ENCODE peak calls at places on chromosomes 16 and 17, in four cellular contexts. K is brain microvascular endothelial cell, O is ovary, Y is IMR-90. W is an unnamed sample.

GRCh38 chr16:70698901-70699300 is 13.0 kb upstream of the MTSS2 start:
- DNase-seq in O (no peak), Y (no peak), K (no peak), W (no peak)

GRCh38 chr17:1829189-1829578 is 518 bp downstream of the SMYD4 start:
- DNase-seq in O (peak; percentile 37), K (peak; percentile 9), Y (no peak), W (no peak)

GRCh38 chr17:77185137-77185536 is 44.4 kb downstream of the SEC14L1 start:
- DNase-seq in Y (no peak), O (no peak), K (no peak), W (no peak)

GRCh38 chr16:74903095-74903494 is 81.8 kb downstream of the WDR59 start:
- DNase-seq in K (no peak), O (no peak), Y (no peak), W (no peak)

GRCh38 chr17:4632583-4632923 is 8.9 kb downstream of the ALOX15 start:
- DNase-seq in K (no peak), O (no peak), Y (no peak), W (no peak)

GRCh38 chr16:13291934-13292333 is 390.5 kb downstream of the SHISA9 start:
- DNase-seq in K (no peak), O (no peak), Y (no peak), W (no peak)

GRCh38 chr16:75341934-75342811 is 90.7 kb upstream of the BCAR1 start:
- DNase-seq in Y (peak; percentile 65), K (peak; percentile 43), O (no peak), W (peak; percentile 82)

GRCh38 chr17:51374220-51374619 is 113.9 kb downstream of the UTP18 start:
- DNase-seq in O (no peak), Y (no peak), K (no peak), W (no peak)

GRCh38 chr17:52024296-52024870 is 134.1 kb downstream of the CA10 start:
- DNase-seq in O (no peak), K (no peak), Y (no peak), W (no peak)

GRCh38 chr16:74107795-74108610 is 188.6 kb upstream of the PSMD7 start:
- DNase-seq in Y (peak; percentile 2), K (peak; percentile 11), O (no peak), W (peak; percentile 76)

GRCh38 chr16:23186171-23186570 is 3.6 kb downstream of the SCNN1G start:
- DNase-seq in K (no peak), Y (no peak), O (no peak), W (no peak)

GRCh38 chr16:66277311-66278070 is 89.0 kb upstream of the CDH5 start:
- DNase-seq in O (no peak), K (no peak), Y (no peak), W (peak; percentile 23)

GRCh38 chr16:30025574-30025973 is 2.6 kb downstream of the C16orf92 start:
- DNase-seq in Y (no peak), K (no peak), O (no peak), W (no peak)

GRCh38 chr16:24409045-24409444 is 130.3 kb upstream of the RBBP6 start:
- DNase-seq in O (no peak), Y (no peak), K (no peak), W (no peak)
- TF ChIP-seq CTCF in O (no peak), Y (no peak), K (no peak), W (no peak)

DNA sequence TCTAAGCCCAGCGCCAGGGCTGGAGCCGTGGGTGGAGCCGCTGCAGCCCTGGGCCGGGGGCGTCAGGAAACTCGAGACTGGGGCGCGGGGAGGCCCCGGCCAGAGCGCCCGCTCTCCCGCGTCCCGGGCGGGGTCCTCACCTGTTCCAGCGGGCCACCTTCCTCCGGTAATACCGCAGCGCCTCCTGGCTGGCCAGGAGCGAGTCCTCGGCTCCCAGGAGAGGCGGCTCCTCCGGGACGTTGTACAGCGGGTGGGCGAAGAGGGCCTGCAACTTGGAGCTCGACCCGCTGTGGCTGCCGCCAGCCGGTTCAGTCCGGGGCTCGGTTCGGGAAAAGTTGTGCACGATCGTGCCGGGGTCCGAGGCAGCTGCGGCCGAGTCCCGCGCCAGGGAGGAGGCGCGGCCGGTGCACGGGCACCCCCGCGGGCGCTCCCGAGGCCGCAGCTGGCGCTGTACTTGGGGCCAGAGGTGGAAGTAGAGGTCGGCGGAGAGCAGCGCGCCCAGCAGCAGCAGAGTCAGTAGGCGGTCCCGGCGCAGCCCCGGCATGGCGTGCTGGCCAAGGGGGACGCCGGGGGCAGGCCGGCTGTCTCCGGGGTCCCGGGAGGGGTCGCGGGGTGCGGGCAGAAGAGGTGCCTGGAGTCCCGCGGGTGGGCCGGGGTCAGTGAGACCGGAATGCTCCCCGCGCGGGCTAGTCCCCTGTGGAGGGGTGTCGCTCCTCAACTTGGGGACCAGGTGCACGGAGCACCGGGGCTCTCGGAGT is 865 bp downstream of the FAM20A start:
- DNase-seq in K (no peak), O (peak; percentile 67), Y (no peak), W (no peak)
- TF ChIP-seq CTCF in K (peak; percentile 23), O (peak; percentile 15), Y (no peak), W (peak; percentile 68)

GRCh38 chr17:28880572-28880945 is 17.0 kb downstream of the FLOT2 start:
- DNase-seq in O (no peak), Y (no peak), K (no peak), W (peak; percentile 67)

GRCh38 chr17:28881533-28882056 is 15.9 kb downstream of the FLOT2 start:
- DNase-seq in Y (no peak), O (no peak), K (no peak), W (no peak)

GRCh38 chr17:28879886-28880571 is 17.5 kb downstream of the FLOT2 start:
- DNase-seq in K (no peak), O (no peak), Y (no peak), W (no peak)

GRCh38 chr17:28878158-28878910 is 19.2 kb downstream of the FLOT2 start:
- DNase-seq in K (no peak), O (no peak), Y (no peak), W (peak; percentile 60)

GRCh38 chr17:28878981-28879380 is 18.6 kb downstream of the FLOT2 start:
- DNase-seq in Y (peak; percentile 32), K (peak; percentile 38), O (no peak), W (peak; percentile 59)
- TF ChIP-seq CTCF in Y (peak; percentile 50), K (peak; percentile 76), O (no peak), W (peak; percentile 71)

GRCh38 chr17:59853168-59853918 is 39.4 kb downstream of the TUBD1 start:
- DNase-seq in Y (peak; percentile 100), O (no peak), K (peak; percentile 84), W (peak; percentile 100)
- TF ChIP-seq CTCF in Y (peak; percentile 73), O (no peak), K (peak; percentile 80), W (peak; percentile 81)

DNA sequence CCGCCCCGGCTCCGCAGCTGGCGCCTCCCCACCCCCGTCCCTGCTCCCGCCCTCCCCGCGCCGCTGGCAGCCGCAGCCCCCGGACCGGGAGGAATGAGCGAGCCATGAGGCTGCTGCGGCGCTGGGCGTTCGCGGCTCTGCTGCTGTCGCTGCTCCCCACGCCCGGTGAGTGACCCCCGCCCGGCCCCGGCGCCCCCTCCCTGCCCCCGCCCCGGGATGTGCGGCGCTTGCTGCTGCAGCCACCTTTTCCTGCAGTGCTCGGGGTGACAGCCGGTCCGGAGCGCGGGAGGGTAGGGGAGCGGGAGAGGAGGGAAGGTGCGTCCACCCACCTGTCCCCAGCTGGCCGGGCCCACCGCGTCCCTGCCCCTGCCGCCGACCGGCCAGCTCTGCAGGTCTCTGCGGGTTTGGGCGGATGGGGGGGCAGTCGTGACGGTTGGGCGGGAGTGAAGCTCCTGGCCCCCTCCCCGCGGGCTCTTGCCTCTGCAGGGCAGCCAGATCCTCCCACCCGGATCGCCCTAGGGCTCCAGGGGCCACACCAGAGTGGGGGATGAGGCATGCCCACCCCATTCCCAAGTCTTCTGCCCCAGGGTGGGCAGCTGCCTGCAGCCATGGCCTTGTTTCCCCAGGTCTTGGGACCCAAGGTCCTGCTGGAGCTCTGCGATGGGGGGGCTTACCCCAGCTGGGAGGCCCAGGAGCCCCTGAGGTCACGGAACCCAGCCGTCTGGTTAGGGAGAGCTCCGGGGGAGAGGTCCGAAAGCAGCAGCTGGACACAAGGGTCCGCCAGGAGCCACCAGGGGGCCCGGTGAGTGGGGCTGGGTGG is 518 bp downstream of the ADAM11 start:
- DNase-seq in K (no peak), Y (no peak), O (no peak), W (no peak)
- TF ChIP-seq CTCF in K (peak; percentile 31), Y (no peak), O (no peak), W (no peak)

GRCh38 chr16:67967183-67967955 is 1.1 kb downstream of the SLC12A4 start:
- DNase-seq in O (no peak), K (peak; percentile 47), Y (no peak), W (peak; percentile 45)
- TF ChIP-seq CTCF in O (no peak), K (peak; percentile 8), Y (no peak), W (no peak)

DNA sequence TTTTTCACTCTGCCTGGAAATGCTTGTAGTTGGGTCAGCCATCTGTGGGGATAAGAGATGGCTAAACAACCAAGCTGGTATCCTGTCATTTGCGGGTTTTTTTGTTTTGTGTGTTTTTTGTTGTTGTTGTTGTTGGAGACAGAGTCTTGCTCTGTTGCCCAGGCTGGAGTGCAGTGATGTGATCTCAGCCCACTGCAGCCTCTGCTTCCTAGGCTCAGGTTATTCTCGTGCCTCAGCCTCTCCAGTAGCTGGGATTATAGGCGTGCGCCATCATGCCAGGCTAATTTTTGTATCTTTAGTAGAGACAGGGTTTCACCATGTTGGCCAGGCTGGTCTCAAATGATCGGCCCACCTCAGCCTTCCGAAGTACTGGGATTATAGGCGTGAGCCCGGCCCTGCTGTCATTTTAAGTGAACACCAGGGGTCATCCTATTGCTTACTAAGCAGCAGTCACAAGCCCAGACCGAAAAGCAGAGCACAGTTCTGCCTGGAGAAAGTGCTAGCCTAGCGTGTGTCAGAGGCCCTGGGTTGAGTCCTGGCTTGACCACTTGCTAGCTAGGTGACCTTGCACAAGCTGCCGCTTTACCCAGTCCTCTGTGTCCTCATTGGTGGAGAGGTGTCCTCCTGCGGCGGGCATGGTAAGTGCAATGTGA is 4.6 kb downstream of the SMCR8 start:
- DNase-seq in Y (peak; percentile 68), O (no peak), K (peak; percentile 50), W (peak; percentile 46)
- TF ChIP-seq CTCF in Y (peak; percentile 56), O (no peak), K (peak; percentile 59), W (peak; percentile 64)

GRCh38 chr16:88385112-88385594 is 2.4 kb downstream of the ZNF469 start:
- DNase-seq in K (no peak), Y (no peak), O (no peak), W (no peak)

GRCh38 chr16:88382491-88383400 is at the start of gene ZNF469:
- DNase-seq in K (no peak), O (no peak), Y (peak; percentile 57), W (no peak)

GRCh38 chr16:88381820-88382451 is 823 bp upstream of the ZNF469 start:
- DNase-seq in K (no peak), Y (no peak), O (no peak), W (no peak)

GRCh38 chr16:88384222-88385111 is 1.7 kb downstream of the ZNF469 start:
- DNase-seq in Y (no peak), O (no peak), K (no peak), W (no peak)

DNA sequence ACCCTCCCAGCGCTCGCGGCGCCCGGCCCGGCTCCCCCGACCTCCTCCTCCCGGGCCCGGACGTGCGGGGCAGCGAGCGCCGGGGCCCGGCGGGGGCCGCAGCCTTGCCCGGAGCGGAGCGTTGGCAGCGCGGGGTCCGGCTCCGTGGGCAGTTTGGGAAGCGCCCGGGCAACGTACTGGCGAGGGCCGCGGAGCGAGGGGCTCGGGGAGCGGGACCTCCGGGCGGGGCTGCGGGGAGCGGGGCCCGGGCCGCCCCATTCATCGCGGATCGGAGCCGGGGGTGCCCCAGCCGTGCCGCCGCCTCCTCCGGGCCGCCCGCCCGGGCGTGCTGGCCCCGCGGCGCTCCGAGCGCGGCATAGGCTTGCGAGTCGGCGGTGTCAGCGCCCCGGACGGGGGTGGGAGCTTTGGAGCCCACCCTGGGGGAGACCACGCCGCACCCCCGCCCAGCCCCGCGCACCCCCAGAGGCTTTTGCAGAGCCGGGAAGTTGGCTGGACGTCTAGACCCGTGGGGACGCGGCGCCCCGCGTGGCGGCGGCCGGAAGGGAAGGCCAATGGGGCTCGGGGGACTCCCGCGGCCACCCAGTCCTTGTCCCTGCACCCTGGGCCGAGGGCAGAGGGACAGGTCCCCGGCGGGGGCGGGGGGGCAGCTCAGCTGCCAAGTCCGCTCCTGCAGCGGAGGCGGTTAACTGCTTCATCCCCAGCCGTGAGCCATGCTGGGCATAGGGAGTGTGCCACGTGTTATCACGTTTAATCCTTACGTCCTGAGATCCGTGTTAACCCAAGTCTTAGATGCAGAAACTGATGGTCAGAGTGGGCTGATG is 852 bp downstream of the ZNF469 start:
- DNase-seq in Y (peak; percentile 63), O (peak; percentile 68), K (peak; percentile 39), W (no peak)
- TF ChIP-seq CTCF in Y (peak; percentile 57), O (peak; percentile 22), K (peak; percentile 65), W (peak; percentile 52)

W was measured in bronchial epithelial cell.